ENCODE peak calls at places on chromosomes 16 and 17, in ten cellular contexts. M is psoas muscle, W is hepatocyte, K is epithelial cell of proximal tubule, L is fibroblast of mammary gland, B is sigmoid colon, V is A549, X is tibial nerve, I is ascending aorta, Y is neural progenitor cell. G is an unnamed sample.

GRCh38 chr17:37065486-37066321 is 117.0 kb downstream of the AATF start:
- DNase-seq in M (no peak), V (no peak), Y (no peak), W (no peak), B (no peak), K (no peak), I (no peak), L (no peak), X (no peak), G (no peak)

GRCh38 chr16:3503513-3503912 is 2.7 kb downstream of the CLUAP1 start:
- DNase-seq in Y (no peak), W (no peak), L (no peak), K (no peak), B (peak), V (no peak), M (no peak), X (no peak), I (no peak), G (no peak)

GRCh38 chr17:17812211-17813054 is 24.4 kb downstream of the SREBF1 start:
- DNase-seq in X (peak), Y (peak), B (peak), M (peak), V (peak), K (no peak), I (no peak), W (peak), L (peak), G (no peak)

GRCh38 chr17:72383053-72383847 is 262.4 kb downstream of the SOX9 start:
- DNase-seq in L (no peak), B (no peak), W (no peak), M (peak), Y (peak), I (no peak), V (no peak), X (no peak), K (no peak), G (no peak)

GRCh38 chr17:51258756-51259573 is 884 bp downstream of the MBTD1 start:
- DNase-seq in K (no peak), X (peak), V (peak), B (peak), Y (no peak), M (no peak), L (no peak), W (peak), I (no peak), G (no peak)

GRCh38 chr16:83402160-83402794 is 405.5 kb upstream of the HSBP1 start:
- DNase-seq in X (no peak), K (no peak), I (no peak), V (no peak), W (no peak), M (no peak), B (no peak), L (peak), Y (no peak), G (no peak)

GRCh38 chr17:27762527-27763305 is 37.6 kb downstream of the NOS2 start:
- DNase-seq in B (no peak), K (no peak), X (no peak), M (no peak), V (peak), Y (peak), I (no peak), W (peak), L (peak), G (peak)

GRCh38 chr16:89422905-89423630 is 67.3 kb downstream of the ANKRD11 start:
- DNase-seq in Y (no peak), X (no peak), L (peak), V (no peak), I (no peak), W (peak), M (no peak), K (peak), B (no peak), G (no peak)

GRCh38 chr16:35201151-35201550 is 1741.7 kb downstream of the TP53TG3F start:
- DNase-seq in M (no peak), I (no peak), W (no peak), V (no peak), B (no peak), Y (no peak), L (no peak), K (no peak), X (no peak), G (no peak)

GRCh38 chr17:1852327-1852726 is 22.5 kb downstream of the RPA1 start:
- DNase-seq in B (no peak), Y (no peak), M (no peak), V (no peak), X (no peak), W (no peak), I (no peak), K (no peak), L (no peak), G (no peak)

DNA sequence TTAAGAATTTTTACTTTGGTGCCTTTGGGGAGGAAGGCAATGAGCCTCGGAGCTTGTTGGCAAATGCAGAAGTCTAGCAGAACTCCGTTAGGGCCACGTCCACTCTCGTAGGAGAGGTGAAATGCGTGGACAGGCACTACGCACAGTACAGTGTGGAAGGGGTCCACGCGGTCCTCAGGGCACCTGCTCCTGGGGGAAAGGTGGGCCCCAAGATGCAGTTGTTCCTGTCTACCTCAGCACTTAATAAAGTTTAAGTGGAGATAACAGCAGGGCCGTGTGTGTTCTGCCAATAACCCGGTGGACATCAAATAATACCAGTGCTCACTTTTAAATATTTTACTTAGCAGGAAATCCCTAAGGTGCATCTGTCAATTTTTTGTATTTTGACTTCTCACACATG is 1.8 kb downstream of the RAB11FIP3 start:
- DNase-seq in Y (no peak), L (no peak), W (no peak), M (no peak), K (no peak), X (no peak), V (no peak), I (no peak), B (no peak), G (no peak)
- H3K4me3 ChIP-seq in Y (peak), L (peak), W (peak), M (peak), K (peak), X (peak), V (peak), I (peak), B (peak), G (peak)

DNA sequence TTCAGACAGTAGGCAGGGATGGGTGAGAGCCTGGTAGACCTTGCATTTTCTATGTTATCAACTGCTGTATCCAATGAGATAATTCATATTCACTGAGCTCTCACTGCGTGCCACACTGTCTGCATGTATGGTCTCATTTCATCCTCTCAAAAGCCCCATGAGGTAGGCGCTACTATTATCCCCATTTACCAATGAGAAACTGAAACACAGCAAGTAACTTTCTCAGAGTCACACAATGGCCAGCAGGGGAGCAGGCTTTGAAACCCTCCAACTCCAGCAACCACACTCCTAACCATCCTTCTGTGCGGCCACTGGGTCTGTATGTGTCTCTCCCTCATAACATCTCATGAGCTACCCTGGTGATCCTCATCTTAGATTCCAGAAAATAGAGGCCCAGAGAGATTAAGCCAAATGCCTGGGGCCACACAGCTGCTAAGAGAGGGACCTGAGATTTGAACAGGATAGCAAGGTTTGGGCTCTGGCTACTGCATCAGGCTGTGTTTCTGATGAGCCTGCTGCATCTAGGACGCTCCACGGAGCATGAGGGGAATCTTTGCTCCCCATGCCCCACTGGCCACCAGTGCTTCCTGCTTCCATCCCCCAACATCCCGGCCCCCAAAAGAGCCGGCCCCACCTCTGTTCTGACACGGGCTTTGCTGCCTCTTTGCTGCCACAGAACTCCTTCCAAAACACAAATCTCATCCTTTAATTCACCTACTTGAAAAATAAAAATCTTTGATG is 3.2 kb downstream of the CCR7 start:
- DNase-seq in Y (no peak), I (no peak), L (no peak), K (no peak), V (peak), M (peak), X (no peak), B (no peak), W (peak), G (no peak)
- TF ChIP-seq CTCF in Y (peak), I (no peak), L (peak), K (peak), V (no peak), M (peak), X (no peak), B (no peak), W (no peak), G (no peak)

DNA sequence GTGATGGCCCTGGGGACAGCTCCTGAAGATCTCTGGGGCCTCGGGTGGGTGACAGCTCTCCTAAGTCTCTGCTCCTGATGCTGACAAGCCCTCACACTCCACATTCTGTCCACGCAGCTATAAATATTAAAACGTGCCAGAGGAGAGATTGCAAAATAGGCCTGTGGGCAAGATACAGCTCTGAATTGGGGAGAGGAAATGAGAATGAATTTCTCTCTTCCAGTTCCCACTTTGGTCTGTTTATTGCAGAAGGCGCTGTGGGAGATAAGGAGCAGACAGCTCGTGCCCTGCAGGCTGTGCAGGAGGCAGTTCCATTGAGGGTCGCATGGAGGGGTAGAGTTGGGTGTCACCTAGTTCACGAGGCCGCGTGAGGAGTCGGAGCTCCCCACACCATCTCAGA is 87.5 kb upstream of the SDK2 start:
- DNase-seq in X (no peak), Y (no peak), I (no peak), B (no peak), M (no peak), W (no peak), L (no peak), V (no peak), K (no peak), G (no peak)
- H3K4me3 ChIP-seq in X (no peak), Y (no peak), I (no peak), B (no peak), M (no peak), W (no peak), L (no peak), V (no peak), K (no peak), G (no peak)

GRCh38 chr17:29291163-29291752 is 2.7 kb downstream of the NUFIP2 start:
- DNase-seq in I (no peak), L (peak), K (no peak), X (peak), V (peak), Y (peak), B (no peak), W (peak), M (no peak), G (peak)
- TF ChIP-seq CTCF in I (peak), L (peak), K (peak), X (peak), V (peak), Y (peak), B (peak), W (peak), M (peak), G (peak)

DNA sequence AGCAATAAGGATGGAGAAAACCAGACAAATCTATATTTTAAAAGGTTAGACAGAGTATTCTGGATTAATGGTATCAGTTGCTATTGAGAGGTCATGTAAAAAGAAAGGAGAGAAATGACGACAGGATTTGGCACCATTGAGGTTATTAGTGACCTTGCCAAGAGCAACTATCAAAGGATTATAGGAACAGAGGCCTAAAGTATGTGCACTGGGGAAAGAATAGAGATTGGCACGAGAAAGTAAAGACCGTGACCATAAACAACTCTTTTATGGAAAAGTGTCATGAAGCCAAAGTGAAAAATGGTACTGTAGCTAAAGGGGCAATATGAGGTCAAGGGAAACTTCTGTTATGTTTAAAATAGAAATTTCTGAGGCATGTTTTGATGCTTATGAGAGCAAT is 115.2 kb upstream of the KIF2B start:
- DNase-seq in W (no peak), V (no peak), K (no peak), Y (no peak), B (no peak), L (no peak), X (no peak), I (no peak), M (no peak), G (no peak)
- H3K4me3 ChIP-seq in W (no peak), V (no peak), K (no peak), Y (no peak), B (no peak), L (no peak), X (no peak), I (no peak), M (no peak), G (no peak)

GRCh38 chr17:7417056-7417655 is 3.0 kb upstream of the SPEM1 start:
- DNase-seq in L (no peak), Y (no peak), B (no peak), V (no peak), W (no peak), X (no peak), I (no peak), K (no peak), M (no peak), G (no peak)

GRCh38 chr17:7415784-7416183 is 4.3 kb upstream of the SPEM1 start:
- DNase-seq in X (no peak), W (no peak), L (no peak), K (no peak), B (no peak), M (no peak), I (no peak), V (no peak), Y (no peak), G (no peak)

GRCh38 chr17:7414837-7415236 is 5.3 kb upstream of the SPEM1 start:
- DNase-seq in W (no peak), Y (no peak), L (no peak), K (no peak), I (no peak), M (no peak), X (no peak), B (no peak), V (no peak), G (no peak)

GRCh38 chr17:7418472-7419152 is 1.5 kb upstream of the SPEM1 start:
- DNase-seq in B (no peak), X (no peak), Y (no peak), K (no peak), L (no peak), W (no peak), V (no peak), I (no peak), M (no peak), G (no peak)

GRCh38 chr17:7416323-7416722 is 3.8 kb upstream of the SPEM1 start:
- DNase-seq in W (no peak), Y (no peak), B (no peak), X (no peak), M (no peak), L (no peak), K (no peak), V (no peak), I (no peak), G (no peak)
- TF ChIP-seq CTCF in W (no peak), Y (no peak), B (no peak), X (no peak), M (no peak), L (peak), K (peak), V (no peak), I (no peak), G (no peak)

GRCh38 chr16:17744903-17745581 is 274.3 kb upstream of the XYLT1 start:
- DNase-seq in V (no peak), W (no peak), M (no peak), K (no peak), L (no peak), I (no peak), Y (peak), B (no peak), X (no peak), G (no peak)
- H3K4me3 ChIP-seq in V (no peak), W (no peak), M (no peak), K (no peak), L (no peak), I (peak), Y (peak), B (peak), X (no peak), G (no peak)

DNA sequence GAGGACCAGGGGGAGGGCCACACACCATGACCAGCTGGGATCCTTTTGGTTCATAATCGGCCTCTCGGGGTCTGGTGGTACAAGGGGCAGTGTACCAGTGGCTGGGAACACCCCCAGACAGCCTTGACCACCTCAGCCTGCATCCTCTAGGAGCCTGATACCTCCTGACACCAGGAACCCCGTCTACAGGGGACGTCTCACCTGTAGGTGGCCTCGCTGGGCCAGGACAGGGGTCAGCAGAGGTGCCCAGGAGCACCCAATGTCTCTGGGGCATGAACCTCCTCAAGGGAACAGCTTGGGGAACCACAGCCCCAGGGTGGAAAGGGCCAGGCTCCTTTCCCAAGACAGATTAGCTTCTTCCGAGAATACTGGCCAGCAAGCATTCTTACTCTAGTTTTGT is 2.5 kb upstream of the METRNL start:
- DNase-seq in M (no peak), I (no peak), V (peak), B (no peak), W (no peak), X (no peak), L (no peak), Y (no peak), K (no peak), G (no peak)
- TF ChIP-seq CTCF in M (peak), I (no peak), V (peak), B (no peak), W (no peak), X (no peak), L (peak), Y (peak), K (peak), G (peak)

G was measured in LNCaP clone FGC.